ENCODE peak calls at places on chromosomes 7 and 10, in ten cellular contexts. X is adipocyte; P is trophoblast cell; S is tibial artery; Q is K562; G is CD4-positive, alpha-beta T cell; M is brain microvascular endothelial cell; T is MM.1S; E is neural progenitor cell; W is heart right ventricle. L is an unnamed sample.

GRCh38 chr7:136698977-136699376 is 169.5 kb upstream of the CHRM2 start:
- DNase-seq in G (no peak), X (no peak), M (no peak), S (no peak), Q (no peak), P (no peak), W (peak; percentile 20), T (no peak), E (no peak), L (no peak)

GRCh38 chr7:154693646-154694045 is 309.3 kb downstream of the PAXIP1 start:
- DNase-seq in T (no peak), M (no peak), W (no peak), S (no peak), P (no peak), G (no peak), E (no peak), X (no peak), Q (no peak), L (no peak)

GRCh38 chr7:24572421-24573007 is 738 bp upstream of the PALS2 start:
- DNase-seq in W (peak; percentile 5), M (peak; percentile 18), X (peak; percentile 60), P (peak; percentile 36), E (no peak), Q (peak; percentile 31), T (peak; percentile 25), G (peak; percentile 36), S (peak; percentile 66), L (peak; percentile 16)

GRCh38 chr7:92765725-92766124 is 70.6 kb downstream of the CDK6 start:
- DNase-seq in T (no peak), Q (no peak), X (peak; percentile 88), G (no peak), P (peak; percentile 75), M (peak; percentile 85), S (no peak), W (no peak), E (no peak), L (peak; percentile 32)

GRCh38 chr10:5527332-5528200 is 2.8 kb downstream of the CALML3 start:
- DNase-seq in S (peak; percentile 43), X (no peak), W (no peak), P (no peak), E (no peak), T (no peak), M (no peak), G (no peak), Q (no peak), L (no peak)

GRCh38 chr7:138388673-138389491 is 71.2 kb upstream of the TRIM24 start:
- DNase-seq in E (no peak), P (peak; percentile 96), W (no peak), M (no peak), T (no peak), S (no peak), X (no peak), G (no peak), Q (no peak), L (peak; percentile 60)

GRCh38 chr10:5195727-5196374 is 786 bp upstream of the AKR1C4 start:
- DNase-seq in X (no peak), E (no peak), M (no peak), P (no peak), Q (no peak), W (no peak), T (no peak), G (no peak), S (no peak), L (peak; percentile 37)

GRCh38 chr7:29131678-29132077 is 14.7 kb downstream of the CPVL start:
- DNase-seq in W (no peak), T (no peak), E (no peak), X (no peak), P (no peak), M (no peak), G (no peak), S (no peak), Q (no peak), L (no peak)

GRCh38 chr7:135712182-135712782 is 15.7 kb downstream of the SLC13A4 start:
- DNase-seq in T (no peak), M (no peak), X (no peak), Q (no peak), P (no peak), S (no peak), E (no peak), G (no peak), W (no peak), L (no peak)

GRCh38 chr10:34726862-34727261 is 88.2 kb downstream of the PARD3 start:
- DNase-seq in M (no peak), X (no peak), Q (no peak), E (no peak), G (no peak), S (no peak), T (no peak), P (no peak), W (no peak), L (no peak)

GRCh38 chr7:116986611-116987565 is 33.6 kb downstream of the ST7 start:
- DNase-seq in M (no peak), G (no peak), T (no peak), X (peak; percentile 18), S (no peak), Q (no peak), E (no peak), W (no peak), P (peak; percentile 79), L (no peak)

GRCh38 chr10:95445837-95446347 is 115.3 kb downstream of the SORBS1 start:
- DNase-seq in E (peak; percentile 78), S (peak; percentile 89), M (peak; percentile 58), Q (peak; percentile 59), G (no peak), T (peak; percentile 75), X (peak; percentile 69), P (peak; percentile 85), W (peak; percentile 68), L (peak; percentile 59)

GRCh38 chr10:71927669-71928592 is 36.3 kb upstream of the CHST3 start:
- DNase-seq in Q (no peak), G (no peak), X (peak; percentile 56), T (no peak), W (no peak), P (peak; percentile 62), S (no peak), M (no peak), E (no peak), L (peak; percentile 77)

GRCh38 chr10:26221571-26221970 is 5.0 kb downstream of the GAD2 start:
- DNase-seq in W (no peak), X (no peak), E (peak; percentile 40), S (no peak), T (no peak), M (no peak), P (no peak), Q (no peak), G (no peak), L (no peak)
- H3K27me3 ChIP-seq in W (peaks cover 88% of the 10 kb centered on the region), X (peaks cover 74% of the 10 kb centered on the region), E (peaks cover 100% of the 10 kb centered on the region), S (no peaks in the 10 kb centered on the region), T (no peaks in the 10 kb centered on the region), M (peaks cover 26% of the 10 kb centered on the region), P (peaks cover 27% of the 10 kb centered on the region), Q (peaks cover 10% of the 10 kb centered on the region), G (peaks cover 70% of the 10 kb centered on the region), L (peaks cover 3% of the 10 kb centered on the region)

DNA sequence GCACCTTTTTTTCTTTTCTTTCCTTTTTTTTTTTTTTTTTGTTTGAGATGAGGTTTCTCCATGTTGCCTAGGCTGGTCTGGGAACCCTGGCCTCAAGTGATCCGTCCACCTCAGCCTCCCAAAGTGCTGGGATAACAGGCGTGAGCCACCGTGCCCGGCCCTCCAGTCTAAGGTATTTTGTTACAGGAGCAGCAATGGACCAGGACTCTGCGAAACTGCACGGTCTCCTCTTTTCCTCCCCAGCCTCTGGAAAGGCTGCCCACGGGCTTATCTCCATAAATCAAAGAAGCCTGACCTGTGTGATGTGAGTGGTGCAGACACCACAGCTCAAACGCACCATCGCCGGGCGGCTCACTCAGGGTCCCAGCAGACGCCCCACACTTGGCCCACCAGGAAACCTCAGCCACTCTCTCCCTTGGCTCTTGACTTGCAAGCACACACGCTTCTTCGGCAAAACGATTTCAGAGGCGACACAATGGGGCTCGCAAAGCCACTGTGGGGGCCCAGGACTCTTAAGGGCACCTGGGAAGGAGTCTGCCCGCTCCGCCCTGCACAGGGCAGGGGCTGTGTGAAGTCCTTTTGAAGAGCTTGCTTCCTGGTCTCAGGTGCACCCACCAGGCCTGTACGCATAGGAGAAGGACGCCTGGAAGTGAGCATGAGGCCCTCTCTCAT is 20.6 kb downstream of the WDR86 start:
- DNase-seq in M (no peak), X (no peak), Q (no peak), G (no peak), T (no peak), W (no peak), S (no peak), P (no peak), E (no peak), L (no peak)
- H3K27me3 ChIP-seq in M (no peaks in the 10 kb centered on the region), X (peaks cover 42% of the 10 kb centered on the region), Q (peaks cover 13% of the 10 kb centered on the region), G (no peaks in the 10 kb centered on the region), T (peaks cover 99% of the 10 kb centered on the region), W (peaks cover 47% of the 10 kb centered on the region), S (no peaks in the 10 kb centered on the region), P (no peaks in the 10 kb centered on the region), E (peaks cover 7% of the 10 kb centered on the region), L (no peaks in the 10 kb centered on the region)

DNA sequence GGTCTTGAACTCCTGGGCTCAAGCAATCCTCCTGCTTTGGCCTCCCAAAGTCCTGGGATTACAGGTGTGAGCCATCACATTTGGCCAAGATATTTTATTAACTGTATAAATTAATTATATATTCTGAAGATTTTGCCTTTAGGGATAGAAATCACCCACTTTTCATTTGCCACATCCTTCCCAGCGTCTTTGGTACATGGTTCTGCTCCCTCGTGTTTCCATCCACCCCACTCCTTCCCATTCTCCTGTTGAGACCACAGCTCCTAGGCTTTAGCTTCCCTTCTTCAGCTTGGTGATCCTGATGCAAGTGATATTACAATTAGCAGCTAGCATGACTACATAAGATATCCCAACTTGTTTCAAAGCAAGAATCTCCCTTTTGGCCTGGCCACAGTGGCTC is 8.4 kb downstream of the CPA1 start:
- DNase-seq in E (no peak), P (no peak), Q (no peak), X (no peak), S (no peak), T (no peak), W (no peak), G (no peak), M (no peak), L (no peak)
- H3K27me3 ChIP-seq in E (no peaks in the 10 kb centered on the region), P (no peaks in the 10 kb centered on the region), Q (no peaks in the 10 kb centered on the region), X (no peaks in the 10 kb centered on the region), S (no peaks in the 10 kb centered on the region), T (no peaks in the 10 kb centered on the region), W (no peaks in the 10 kb centered on the region), G (no peaks in the 10 kb centered on the region), M (no peaks in the 10 kb centered on the region), L (no peaks in the 10 kb centered on the region)

GRCh38 chr10:133526957-133527588 is at the start of gene CYP2E1:
- DNase-seq in M (no peak), E (no peak), P (peak; percentile 18), X (no peak), W (no peak), T (no peak), G (no peak), Q (no peak), S (no peak), L (no peak)

GRCh38 chr10:133529576-133529946 is 2.4 kb downstream of the CYP2E1 start:
- DNase-seq in T (no peak), X (no peak), E (no peak), M (no peak), S (no peak), P (no peak), G (no peak), W (no peak), Q (no peak), L (no peak)

GRCh38 chr10:133528845-133529575 is 1.8 kb downstream of the CYP2E1 start:
- DNase-seq in P (no peak), M (peak; percentile 4), G (no peak), X (peak; percentile 16), W (no peak), Q (peak; percentile 40), T (no peak), S (no peak), E (no peak), L (no peak)

GRCh38 chr10:133528296-133528844 is 1.2 kb downstream of the CYP2E1 start:
- DNase-seq in T (no peak), Q (no peak), G (no peak), M (no peak), W (no peak), S (no peak), E (no peak), P (no peak), X (peak; percentile 26), L (no peak)

GRCh38 chr10:133527779-133528271 is 662 bp downstream of the CYP2E1 start:
- DNase-seq in X (peak; percentile 12), M (no peak), P (no peak), W (no peak), Q (no peak), S (no peak), E (no peak), G (no peak), T (no peak), L (no peak)
- H3K27me3 ChIP-seq in X (peaks cover 22% of the 10 kb centered on the region), M (peaks cover 39% of the 10 kb centered on the region), P (no peaks in the 10 kb centered on the region), W (peaks cover 51% of the 10 kb centered on the region), Q (peaks cover 32% of the 10 kb centered on the region), S (no peaks in the 10 kb centered on the region), E (no peaks in the 10 kb centered on the region), G (peaks cover 57% of the 10 kb centered on the region), T (peaks cover 53% of the 10 kb centered on the region), L (no peaks in the 10 kb centered on the region)